ENCODE peak calls at places on chromosomes 6 and 20, in six cellular contexts. W is IMR-90, G is spleen, Z is Caco-2, J is mammary epithelial cell, E is PC-9. I is an unnamed sample.
A peak's percentile ranks its signal among the peaks of the same experiment; 100 is the strongest.

GRCh38 chr6:14455942-14456648 is 338.5 kb downstream of the CD83 start:
- DNase-seq in W (no peak), Z (no peak), G (no peak), E (no peak), J (no peak), I (no peak)

GRCh38 chr6:150756170-150756569 is 109.3 kb upstream of the MTHFD1L start:
- DNase-seq in E (no peak), W (no peak), G (no peak), Z (no peak), J (no peak), I (no peak)

GRCh38 chr20:62138912-62139311 is 4.3 kb downstream of the PSMA7 start:
- DNase-seq in Z (no peak), E (no peak), J (no peak), G (no peak), W (no peak), I (no peak)

GRCh38 chr6:168597471-168597875 is 156.5 kb downstream of the SMOC2 start:
- DNase-seq in W (no peak), G (no peak), Z (peak; percentile 82), J (no peak), E (no peak), I (no peak)

GRCh38 chr6:170270984-170271593 is 19.8 kb downstream of the DLL1 start:
- DNase-seq in Z (no peak), J (no peak), E (no peak), W (no peak), G (peak; percentile 69), I (no peak)

GRCh38 chr20:9147553-9148024 is 78.7 kb downstream of the PLCB4 start:
- DNase-seq in J (peak; percentile 9), W (peak; percentile 73), E (no peak), G (no peak), Z (no peak), I (no peak)

GRCh38 chr20:18465536-18466200 is 1.2 kb downstream of the DZANK1 start:
- DNase-seq in W (no peak), J (no peak), G (no peak), E (no peak), Z (no peak), I (no peak)

GRCh38 chr20:38674178-38675133 is 49.8 kb upstream of the SLC32A1 start:
- DNase-seq in J (peak; percentile 23), G (peak; percentile 82), E (no peak), W (peak; percentile 47), Z (no peak), I (peak; percentile 47)

GRCh38 chr6:43831211-43831610 is 61.2 kb downstream of the VEGFA start:
- DNase-seq in W (no peak), E (no peak), G (no peak), Z (no peak), J (no peak), I (peak; percentile 75)

GRCh38 chr6:161001421-161001820 is 9.9 kb downstream of the MAP3K4 start:
- DNase-seq in Z (no peak), J (peak; percentile 17), E (no peak), G (no peak), W (no peak), I (no peak)

GRCh38 chr20:33915726-33916331 is 77.9 kb upstream of the RALY start:
- DNase-seq in Z (peak; percentile 72), E (peak; percentile 24), J (peak; percentile 15), W (no peak), G (peak; percentile 83), I (peak; percentile 44)

GRCh38 chr6:45625191-45625664 is 247.5 kb upstream of the SUPT3H start:
- DNase-seq in G (no peak), W (peak; percentile 85), Z (no peak), E (no peak), J (peak; percentile 59), I (no peak)

GRCh38 chr6:37168809-37169457 is 1.0 kb upstream of the PIM1 start:
- DNase-seq in J (no peak), W (no peak), G (no peak), Z (no peak), E (no peak), I (no peak)

GRCh38 chr20:25859649-25860530 is 163.2 kb upstream of the ZNF337 start:
- DNase-seq in J (peak; percentile 35), E (peak; percentile 51), W (no peak), Z (peak; percentile 69), G (peak; percentile 88), I (peak; percentile 81)

GRCh38 chr6:163945813-163946212 is 531.3 kb downstream of the QKI start:
- DNase-seq in E (no peak), G (peak; percentile 24), Z (no peak), J (no peak), W (no peak), I (no peak)

GRCh38 chr6:74409447-74409846 is 713.4 kb downstream of the CD109 start:
- DNase-seq in E (no peak), W (peak; percentile 87), G (no peak), J (peak; percentile 49), Z (no peak), I (no peak)

GRCh38 chr6:13303668-13304017 is 24.7 kb downstream of the TBC1D7 start:
- DNase-seq in E (no peak), G (peak; percentile 88), J (no peak), Z (no peak), W (peak; percentile 81), I (peak; percentile 89)

GRCh38 chr6:139540276-139540675 is 165.8 kb upstream of the CITED2 start:
- DNase-seq in W (peak; percentile 77), Z (no peak), J (peak; percentile 50), G (peak; percentile 76), E (no peak), I (peak; percentile 33)

GRCh38 chr6:157066781-157067491 is 256.4 kb downstream of the TMEM242 start:
- DNase-seq in E (no peak), J (no peak), G (no peak), W (peak; percentile 29), Z (no peak), I (no peak)

GRCh38 chr6:137122612-137123011 is 50.8 kb downstream of the IL22RA2 start:
- DNase-seq in G (no peak), Z (no peak), W (no peak), J (no peak), E (no peak), I (peak; percentile 64)

GRCh38 chr20:61931476-61932198 is 134.0 kb downstream of the TAF4 start:
- DNase-seq in J (no peak), W (no peak), G (no peak), E (no peak), Z (peak; percentile 36), I (no peak)

GRCh38 chr6:118890997-118891790 is 2.8 kb upstream of the ASF1A start:
- DNase-seq in Z (no peak), G (no peak), W (no peak), J (no peak), E (no peak), I (no peak)

GRCh38 chr6:48111143-48111506 is at the start of gene PTCHD4:
- DNase-seq in Z (peak; percentile 40), W (peak; percentile 48), G (no peak), J (peak; percentile 97), E (peak; percentile 64), I (no peak)

GRCh38 chr6:54252916-54253315 is 55.3 kb upstream of the TINAG start:
- DNase-seq in Z (no peak), J (no peak), G (no peak), E (no peak), W (no peak), I (no peak)

GRCh38 chr6:32666420-32667300 is at the start of gene HLA-DQB1:
- DNase-seq in E (peak; percentile 29), W (no peak), G (no peak), J (peak; percentile 83), Z (no peak), I (no peak)

GRCh38 chr6:135871878-135872277 is 20.4 kb downstream of the PDE7B start:
- DNase-seq in G (no peak), Z (no peak), J (no peak), W (peak; percentile 75), E (no peak), I (no peak)

GRCh38 chr6:139531148-139531547 is 156.7 kb upstream of the CITED2 start:
- DNase-seq in J (no peak), E (no peak), Z (no peak), W (peak; percentile 62), G (no peak), I (peak; percentile 38)

DNA sequence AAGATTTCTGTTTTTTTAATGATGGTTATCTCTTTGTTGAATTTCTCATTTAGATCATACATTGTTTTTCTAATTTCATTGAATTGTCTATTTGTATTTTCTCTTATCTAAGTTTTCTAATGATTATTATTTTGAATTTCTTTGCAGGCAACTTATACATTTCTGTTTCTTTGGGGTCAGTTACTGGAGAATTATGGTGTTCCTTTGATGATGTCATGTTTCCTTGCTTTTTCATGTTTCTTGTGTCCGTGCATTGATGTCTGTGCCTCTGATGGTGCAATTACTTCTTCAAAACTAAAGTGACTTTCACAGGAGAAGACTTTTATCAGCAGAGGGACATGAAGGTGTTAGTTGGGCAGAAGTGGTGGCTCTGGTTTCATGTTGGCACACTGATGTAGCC is 270.7 kb upstream of the MOCS1 start:
- DNase-seq in E (no peak), J (no peak), W (no peak), G (no peak), Z (no peak), I (no peak)
- H3K4me3 ChIP-seq in E (no peak overlapping the region), J (no peak overlapping the region), W (no peak overlapping the region), G (no peak overlapping the region), Z (no peak overlapping the region), I (no peak overlapping the region)

GRCh38 chr6:154480144-154480639 is 30.3 kb downstream of the CNKSR3 start:
- DNase-seq in G (peak; percentile 29), J (no peak), Z (no peak), W (no peak), E (no peak), I (no peak)
- TF ChIP-seq CTCF in G (no peak), J (no peak), Z (no peak), W (no peak), E (no peak), I (no peak)

GRCh38 chr20:63178445-63178818 is 37.5 kb downstream of the YTHDF1 start:
- DNase-seq in W (no peak), Z (no peak), E (no peak), J (no peak), G (no peak), I (no peak)
- H3K4me3 ChIP-seq in W (no peak overlapping the region), Z (peak overlapping the region; percentile 42), E (no peak overlapping the region), J (no peak overlapping the region), G (peak overlapping the region; percentile 44), I (peak overlapping the region; percentile 54)

GRCh38 chr20:54980321-54980960 is 505.0 kb downstream of the DOK5 start:
- DNase-seq in Z (no peak), E (no peak), G (no peak), J (peak; percentile 15), W (no peak), I (no peak)
- TF ChIP-seq CTCF in Z (peak; percentile 66), E (peak; percentile 64), G (no peak), J (peak; percentile 56), W (no peak), I (peak; percentile 45)

GRCh38 chr6:22875845-22876244 is 306.5 kb downstream of the HDGFL1 start:
- DNase-seq in Z (no peak), G (no peak), J (no peak), W (no peak), E (no peak), I (no peak)
- H3K4me3 ChIP-seq in Z (no peak overlapping the region), G (no peak overlapping the region), J (no peak overlapping the region), W (no peak overlapping the region), E (no peak overlapping the region), I (no peak overlapping the region)

I was measured in Peyer's patch.